ENCODE peak calls at places on chromosomes 3 and 15, in six cellular contexts. H is WTC11, Z is A549, O is endothelial cell of umbilical vein, R is HepG2, W is H1. E is an unnamed sample.

GRCh38 chr3:24415819-24416218 is 78.8 kb downstream of the THRB start:
- DNase-seq in O (no peak), W (no peak), Z (no peak), R (no peak), H (no peak), E (no peak)

GRCh38 chr3:86787091-86787490 is 203.9 kb downstream of the VGLL3 start:
- DNase-seq in R (no peak), Z (no peak), W (no peak), O (no peak), H (no peak), E (no peak)

GRCh38 chr3:197454014-197454413 is 101.8 kb downstream of the BDH1 start:
- DNase-seq in H (no peak), R (peak), O (no peak), W (no peak), Z (no peak), E (no peak)

GRCh38 chr3:195085356-195086130 is 185.4 kb downstream of the XXYLT1 start:
- DNase-seq in W (no peak), H (no peak), Z (no peak), R (no peak), O (no peak), E (no peak)

GRCh38 chr15:74170845-74171578 is 2.5 kb upstream of the ISLR start:
- DNase-seq in O (no peak), H (no peak), Z (no peak), W (no peak), R (no peak), E (no peak)

GRCh38 chr15:85443593-85444328 is 63.4 kb downstream of the AKAP13 start:
- DNase-seq in W (no peak), O (peak), Z (peak), H (no peak), R (peak), E (no peak)

GRCh38 chr3:74883690-74884089 is 269.2 kb upstream of the CNTN3 start:
- DNase-seq in Z (no peak), W (no peak), O (no peak), H (peak), R (peak), E (no peak)

GRCh38 chr3:131735121-131735520 is 232.3 kb upstream of the MRPL3 start:
- DNase-seq in O (no peak), Z (no peak), W (no peak), R (no peak), H (no peak), E (no peak)

GRCh38 chr3:167406876-167407492 is 26.9 kb upstream of the ZBBX start:
- DNase-seq in H (peak), R (peak), Z (peak), W (no peak), O (peak), E (no peak)

GRCh38 chr3:99895706-99896441 is 78.2 kb downstream of the CMSS1 start:
- DNase-seq in W (no peak), Z (peak), R (peak), O (peak), H (no peak), E (no peak)

GRCh38 chr3:146589899-146590508 is 15.1 kb downstream of the PLSCR5 start:
- DNase-seq in H (no peak), W (no peak), Z (peak), R (peak), O (peak), E (peak)

GRCh38 chr3:160168290-160168689 is 56.9 kb upstream of the C3orf80 start:
- DNase-seq in Z (no peak), R (no peak), W (no peak), H (no peak), O (no peak), E (no peak)

GRCh38 chr3:60514866-60515265 is 736.4 kb downstream of the FHIT start:
- DNase-seq in O (no peak), Z (no peak), H (no peak), W (no peak), R (no peak), E (no peak)

GRCh38 chr15:84833447-84833846 is 16.3 kb downstream of the ALPK3 start:
- DNase-seq in W (no peak), R (no peak), H (no peak), Z (no peak), O (peak), E (no peak)

DNA sequence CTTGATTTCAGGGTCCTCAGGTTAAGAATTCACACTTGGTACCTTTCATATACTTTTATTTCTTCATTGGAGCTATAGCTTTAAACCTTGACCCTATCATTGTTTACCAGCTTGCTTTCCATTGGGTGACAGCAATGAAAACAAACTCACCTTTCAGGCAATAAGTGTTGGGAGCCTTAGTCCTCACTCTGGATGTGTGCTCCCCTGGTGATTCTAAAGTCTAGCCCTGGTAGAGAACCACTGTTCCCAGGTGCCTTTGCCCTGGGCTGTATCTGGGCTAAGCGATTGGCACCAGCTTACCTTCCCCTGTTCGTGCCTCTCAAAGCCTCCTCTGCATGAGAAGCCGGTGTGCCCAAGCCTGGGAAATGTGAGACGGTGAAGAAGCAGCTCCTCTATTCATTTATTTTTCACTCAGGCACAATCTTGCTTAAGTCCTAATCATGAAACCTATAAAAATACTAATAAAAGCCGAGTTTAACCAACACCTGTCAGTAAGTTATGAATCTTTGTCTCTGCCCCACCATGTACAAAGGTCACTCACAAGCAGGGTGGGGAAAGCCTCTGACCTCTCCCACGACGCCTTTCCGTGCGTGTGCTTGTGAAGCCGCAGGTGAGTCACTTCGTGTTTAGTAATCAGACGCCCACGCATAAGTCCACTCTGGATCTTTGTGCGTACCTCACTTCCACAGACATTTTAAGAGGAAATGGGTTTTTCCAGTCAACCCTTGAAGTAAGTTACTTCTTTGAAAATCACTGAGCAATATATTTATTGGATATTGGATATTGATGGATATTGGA is 12.8 kb upstream of the ARRDC4 start:
- DNase-seq in R (no peak), W (no peak), O (no peak), Z (no peak), H (no peak), E (no peak)
- TF ChIP-seq JUN in R (no peak), W (no peak), O (no peak), Z (no peak), H (no peak), E (no peak)

GRCh38 chr3:100899440-100900091 is 93.7 kb downstream of the ABI3BP start:
- DNase-seq in Z (no peak), O (peak), W (no peak), H (no peak), R (no peak), E (no peak)
- TF ChIP-seq JUN in Z (no peak), O (peak), W (no peak), H (no peak), R (no peak), E (no peak)

GRCh38 chr3:13479332-13479581 is 849 bp upstream of the HDAC11 start:
- DNase-seq in W (no peak), H (no peak), O (no peak), R (peak), Z (peak), E (peak)
- TF ChIP-seq JUN in W (no peak), H (no peak), O (no peak), R (no peak), Z (no peak), E (no peak)

DNA sequence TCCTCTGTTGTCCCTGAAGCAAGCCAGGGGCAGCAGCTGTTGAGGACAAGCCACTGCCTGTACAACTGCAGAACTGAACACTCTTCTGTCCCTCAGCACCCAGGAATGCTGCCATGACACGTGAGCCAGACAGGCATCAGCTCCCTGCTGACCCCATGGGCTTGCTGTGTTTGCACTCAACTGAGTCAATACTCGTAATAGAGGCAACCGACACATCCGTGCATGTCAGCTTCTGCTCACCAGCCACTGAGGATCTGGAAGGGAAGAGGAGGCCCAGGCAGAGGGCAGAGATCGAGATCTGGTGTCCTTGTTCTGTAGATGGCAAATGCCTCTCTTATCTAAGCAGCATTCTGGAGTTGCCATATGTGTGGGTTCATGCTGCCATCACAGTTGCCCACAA is 54.3 kb upstream of the SEC61A1 start:
- DNase-seq in Z (no peak), O (no peak), R (peak), H (no peak), W (no peak), E (no peak)
- TF ChIP-seq JUN in Z (no peak), O (no peak), R (peak), H (no peak), W (no peak), E (no peak)

GRCh38 chr3:38827791-38828190 is 11.8 kb upstream of the SCN10A start:
- DNase-seq in W (no peak), Z (no peak), R (no peak), H (no peak), O (no peak), E (no peak)

GRCh38 chr3:38823722-38824121 is 7.7 kb upstream of the SCN10A start:
- DNase-seq in O (no peak), Z (no peak), W (no peak), H (no peak), R (no peak), E (no peak)

GRCh38 chr3:38828681-38829080 is 12.7 kb upstream of the SCN10A start:
- DNase-seq in W (no peak), Z (no peak), O (no peak), H (no peak), R (no peak), E (no peak)

GRCh38 chr3:38824349-38824748 is 8.3 kb upstream of the SCN10A start:
- DNase-seq in R (no peak), W (no peak), Z (no peak), O (no peak), H (no peak), E (no peak)

DNA sequence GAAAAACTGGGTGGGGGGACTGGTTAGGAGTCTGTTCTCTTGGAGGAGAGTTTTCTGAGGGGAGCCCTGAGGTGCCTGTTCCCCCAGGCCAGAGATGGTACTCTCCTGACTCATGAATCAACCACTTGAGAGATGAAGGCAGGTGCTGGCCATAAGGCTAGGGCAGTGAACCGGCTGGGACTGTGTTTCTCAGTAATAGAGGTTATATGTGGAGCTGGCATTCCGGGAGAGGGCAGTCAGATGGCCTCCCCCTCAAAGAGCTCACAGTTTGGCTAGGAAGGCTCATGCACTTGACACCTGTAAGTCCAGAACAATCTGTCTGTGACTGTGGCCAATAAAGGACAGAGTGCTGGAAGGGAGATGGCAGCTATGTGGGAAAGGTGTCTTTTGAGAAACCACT is 10.0 kb upstream of the SCN10A start:
- DNase-seq in W (no peak), R (no peak), Z (no peak), H (no peak), O (no peak), E (no peak)
- TF ChIP-seq JUN in W (no peak), R (no peak), Z (no peak), H (no peak), O (no peak), E (no peak)

GRCh38 chr15:24150542-24150941 is 463.4 kb upstream of the NDN start:
- DNase-seq in Z (no peak), H (no peak), R (no peak), O (no peak), W (no peak), E (no peak)
- TF ChIP-seq JUN in Z (no peak), H (no peak), R (no peak), O (no peak), W (no peak), E (no peak)